ENCODE peak calls at places on chromosomes 13 and 19, in four cellular contexts. P, W, L and G are unnamed samples.

GRCh38 chr13:24742294-24742693 is 21.7 kb upstream of the RNF17 start:
- DNase-seq in P (no peak), L (no peak), W (no peak), G (no peak)

GRCh38 chr19:18437481-18438330 is at the start of gene ISYNA1:
- DNase-seq in W (no peak), P (no peak), L (peak), G (no peak)

GRCh38 chr13:65499251-65499650 is 1730.9 kb downstream of the PCDH9 start:
- DNase-seq in W (no peak), L (no peak), P (no peak), G (no peak)

GRCh38 chr19:47152205-47152604 is 21.6 kb downstream of the SAE1 start:
- DNase-seq in W (no peak), P (no peak), L (no peak), G (no peak)

GRCh38 chr19:9883764-9884163 is 48.6 kb downstream of the PIN1 start:
- DNase-seq in L (no peak), P (no peak), W (no peak), G (no peak)

GRCh38 chr13:108214511-108215383 is 589 bp downstream of the LIG4 start:
- DNase-seq in L (peak), W (no peak), P (no peak), G (no peak)

GRCh38 chr13:98327326-98328314 is 150.6 kb upstream of the RNF113B start:
- DNase-seq in L (peak), W (peak), P (no peak), G (no peak)

GRCh38 chr13:97810152-97810551 is 143.3 kb upstream of the IPO5 start:
- DNase-seq in L (no peak), P (peak), W (no peak), G (no peak)

GRCh38 chr19:4007836-4008539 is 452 bp downstream of the PIAS4 start:
- DNase-seq in P (peak), W (no peak), L (peak), G (no peak)

GRCh38 chr19:575527-576506 is 3.4 kb downstream of the BSG start:
- DNase-seq in W (peak), L (peak), P (no peak), G (no peak)

GRCh38 chr13:64718116-64718515 is 2512.0 kb downstream of the PCDH9 start:
- DNase-seq in P (no peak), L (no peak), W (no peak), G (no peak)

GRCh38 chr19:4997297-4997696 is 28.4 kb downstream of the KDM4B start:
- DNase-seq in P (no peak), W (no peak), L (no peak), G (no peak)

GRCh38 chr19:43674630-43674982 is 4.6 kb upstream of the PLAUR start:
- DNase-seq in W (no peak), P (no peak), L (no peak), G (no peak)

GRCh38 chr13:75855847-75856246 is 219.7 kb downstream of the LMO7 start:
- DNase-seq in L (no peak), P (no peak), W (no peak), G (no peak)

GRCh38 chr13:49171358-49171757 is 48.8 kb upstream of the MLNR start:
- DNase-seq in P (no peak), W (no peak), L (no peak), G (no peak)

GRCh38 chr13:77599351-77599750 is 63.8 kb downstream of the SCEL start:
- DNase-seq in W (no peak), P (no peak), L (no peak), G (no peak)

GRCh38 chr19:42487025-42487797 is 41.1 kb downstream of the CEACAM1 start:
- DNase-seq in L (no peak), P (no peak), W (no peak), G (no peak)

GRCh38 chr19:1383014-1383310 is 745 bp upstream of the NDUFS7 start:
- DNase-seq in W (no peak), L (no peak), P (no peak), G (no peak)

GRCh38 chr13:44752184-44752583 is 176.1 kb upstream of the TSC22D1 start:
- DNase-seq in L (no peak), P (no peak), W (no peak), G (no peak)

GRCh38 chr19:49489601-49490167 is 2.3 kb downstream of the RPL13A start:
- DNase-seq in W (no peak), P (no peak), L (no peak), G (no peak)

GRCh38 chr19:49491804-49492572 is 4.2 kb upstream of the RPS11 start:
- DNase-seq in L (no peak), W (no peak), P (no peak), G (no peak)

GRCh38 chr19:49491030-49491803 is 3.8 kb downstream of the RPL13A start:
- DNase-seq in W (no peak), P (no peak), L (no peak), G (no peak)

GRCh38 chr19:49488863-49489537 is 1.6 kb downstream of the RPL13A start:
- DNase-seq in L (no peak), W (no peak), P (no peak), G (no peak)

DNA sequence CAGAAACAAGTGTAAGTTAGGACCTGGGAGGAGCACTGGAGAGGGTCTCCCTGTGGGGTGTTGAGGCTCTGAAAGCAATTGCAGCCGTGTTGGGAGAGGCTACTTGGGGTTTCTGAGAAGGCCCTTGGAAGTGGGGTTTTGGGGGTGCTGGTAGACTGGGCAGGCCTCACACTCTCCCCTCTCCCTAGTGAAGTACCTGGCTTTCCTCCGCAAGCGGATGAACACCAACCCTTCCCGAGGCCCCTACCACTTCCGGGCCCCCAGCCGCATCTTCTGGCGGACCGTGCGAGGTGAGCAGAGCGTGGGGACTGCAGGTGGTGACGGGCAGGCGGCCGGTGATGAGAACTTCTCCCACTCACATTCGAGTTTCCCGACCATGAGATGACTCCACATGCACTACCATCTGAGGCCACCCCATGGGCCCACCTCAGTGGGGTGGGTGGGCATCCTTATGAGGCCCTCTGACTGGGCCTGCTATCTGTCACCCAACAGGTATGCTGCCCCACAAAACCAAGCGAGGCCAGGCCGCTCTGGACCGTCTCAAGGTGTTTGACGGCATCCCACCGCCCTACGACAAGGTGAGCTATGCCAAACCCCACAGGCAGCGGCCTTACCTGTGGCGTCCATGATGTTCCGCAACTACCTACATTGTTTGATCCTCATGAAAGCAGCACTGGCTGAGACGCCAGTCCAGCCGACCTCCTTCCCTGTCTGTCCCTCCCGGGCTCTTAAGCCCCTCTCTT is 3.0 kb downstream of the RPL13A start:
- DNase-seq in P (no peak), L (no peak), W (no peak), G (no peak)
- TF ChIP-seq CTCF in P (no peak), L (no peak), W (no peak), G (no peak)

GRCh38 chr19:27745978-27746542 is 1466.9 kb downstream of the UQCRFS1 start:
- DNase-seq in L (no peak), W (no peak), P (no peak), G (peak)

GRCh38 chr19:27748551-27749152 is 1464.3 kb downstream of the UQCRFS1 start:
- DNase-seq in P (no peak), W (no peak), L (no peak), G (no peak)

GRCh38 chr19:27750697-27751391 is 1462.1 kb downstream of the UQCRFS1 start:
- DNase-seq in L (no peak), P (no peak), W (no peak), G (no peak)

GRCh38 chr19:27744926-27745844 is 1467.8 kb downstream of the UQCRFS1 start:
- DNase-seq in L (no peak), W (no peak), P (no peak), G (peak)

DNA sequence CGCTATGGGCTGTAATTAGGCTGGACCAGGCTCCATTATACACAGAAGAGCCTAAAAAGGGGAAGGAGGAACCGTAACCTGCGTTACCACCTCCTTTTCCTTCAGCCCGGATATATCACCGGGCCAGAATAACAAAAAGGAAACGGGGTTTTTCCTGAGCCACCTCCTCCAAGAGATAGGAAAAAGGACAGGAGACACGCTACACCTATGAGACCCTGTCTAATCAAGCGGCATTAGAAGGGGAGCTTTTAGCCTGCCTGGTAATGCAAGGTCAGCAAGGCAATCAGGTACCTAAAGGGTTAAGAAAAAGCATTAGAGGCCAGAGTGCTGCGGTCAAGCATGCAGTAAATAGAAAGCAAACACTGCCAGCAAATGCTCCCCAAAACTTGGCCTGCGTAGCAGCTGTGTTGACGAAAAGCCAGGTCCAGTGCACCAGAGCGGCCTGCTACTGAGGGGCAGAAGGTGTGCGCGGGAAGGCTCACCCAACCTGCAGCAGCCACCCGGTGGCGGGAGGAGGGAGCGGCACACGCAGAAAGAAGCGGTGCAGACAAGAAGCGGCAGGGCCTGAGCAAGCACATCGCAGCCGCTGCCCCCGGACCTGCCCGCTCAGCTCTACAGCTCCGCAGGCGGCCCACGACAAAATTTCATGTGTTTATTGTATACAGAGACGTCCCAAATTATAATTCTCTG is 1466.1 kb downstream of the UQCRFS1 start:
- DNase-seq in W (no peak), P (no peak), L (peak), G (peak)
- TF ChIP-seq CTCF in W (peak), P (no peak), L (no peak), G (peak)

GRCh38 chr13:85261757-85262346 is 537.4 kb downstream of the SLITRK6 start:
- DNase-seq in W (no peak), L (no peak), P (no peak), G (no peak)

GRCh38 chr13:85265296-85265695 is 533.9 kb downstream of the SLITRK6 start:
- DNase-seq in W (no peak), L (no peak), P (no peak), G (no peak)

GRCh38 chr13:85260896-85261295 is 538.3 kb downstream of the SLITRK6 start:
- DNase-seq in W (no peak), P (no peak), L (no peak), G (no peak)

GRCh38 chr13:85266771-85267170 is 532.4 kb downstream of the SLITRK6 start:
- DNase-seq in W (no peak), P (no peak), L (no peak), G (no peak)

DNA sequence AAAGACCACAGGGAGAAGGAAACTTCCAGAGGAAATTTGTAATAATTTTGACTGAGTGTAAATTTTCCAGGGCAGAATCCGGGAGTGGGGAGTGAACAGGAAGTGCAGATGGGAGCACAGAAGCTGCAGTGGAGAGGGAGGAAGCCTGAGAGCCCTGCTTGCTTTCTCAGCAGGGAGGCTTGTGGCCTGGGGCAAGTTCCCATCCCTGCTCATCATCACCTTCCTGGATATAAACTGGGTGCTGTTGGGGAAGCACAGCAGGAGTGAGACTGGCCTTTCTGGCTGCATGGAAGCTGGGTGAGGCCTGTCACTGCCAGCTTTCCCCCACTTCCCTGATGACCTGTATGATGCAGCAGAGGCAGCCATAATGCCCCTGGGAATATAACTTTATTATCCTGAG is 532.9 kb downstream of the SLITRK6 start:
- DNase-seq in W (no peak), P (no peak), L (no peak), G (no peak)
- TF ChIP-seq CTCF in W (no peak), P (no peak), L (no peak), G (no peak)

DNA sequence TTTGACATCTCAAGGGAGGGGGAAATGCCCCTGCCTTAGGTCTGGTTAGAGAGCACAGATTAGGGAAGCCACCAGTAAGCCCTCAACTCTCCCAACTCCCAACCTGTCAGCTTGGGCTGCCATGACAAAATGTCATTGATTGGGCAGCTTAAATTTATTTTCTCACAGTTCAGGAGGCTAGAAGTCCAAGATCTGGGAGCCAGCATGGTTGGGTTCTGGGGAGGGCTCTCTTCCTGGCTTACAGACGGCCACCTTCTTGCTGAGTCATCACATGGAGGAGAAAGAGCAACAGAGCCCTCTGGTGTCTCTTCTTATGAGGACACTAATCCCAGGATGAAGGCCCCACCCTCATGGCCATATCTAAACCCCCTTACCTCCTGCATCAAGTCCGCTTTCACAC is 24.2 kb downstream of the C19orf12 start:
- DNase-seq in L (no peak), W (no peak), P (no peak), G (no peak)
- TF ChIP-seq CTCF in L (no peak), W (no peak), P (no peak), G (peak)

GRCh38 chr19:37172368-37173366 is at the start of gene ZNF585A:
- DNase-seq in L (peak), P (peak), W (peak), G (peak)
- TF ChIP-seq CTCF in L (no peak), P (peak), W (peak), G (peak)

GRCh38 chr19:11345122-11345752 is 831 bp downstream of the TMEM205 start:
- DNase-seq in P (no peak), L (peak), W (no peak), G (no peak)

GRCh38 chr19:11342429-11342828 is 3.0 kb upstream of the RAB3D start:
- DNase-seq in P (no peak), W (no peak), L (no peak), G (no peak)

GRCh38 chr19:11347546-11347945 is 1.2 kb downstream of the CCDC159 start:
- DNase-seq in W (no peak), L (no peak), P (no peak), G (no peak)

GRCh38 chr19:11349171-11349570 is 2.9 kb downstream of the CCDC159 start:
- DNase-seq in L (no peak), P (no peak), W (no peak), G (no peak)

GRCh38 chr19:11346104-11346940 is at the start of the genes CCDC159 and TMEM205:
- DNase-seq in W (peak), P (peak), L (peak), G (peak)
- TF ChIP-seq CTCF in W (no peak), P (peak), L (no peak), G (peak)